ENCODE peak calls at places on chromosomes 7 and 10, in four cellular contexts. T is OCI-LY7, H is hepatocyte, P is MM.1S. X is an unnamed sample.

GRCh38 chr7:41222704-41223103 is 480.2 kb downstream of the INHBA start:
- DNase-seq in H (no peak), P (no peak), T (no peak), X (no peak)

GRCh38 chr7:95473276-95473985 is 12.3 kb upstream of the ASB4 start:
- DNase-seq in T (no peak), H (no peak), P (no peak), X (no peak)

GRCh38 chr10:83023647-83024046 is 1115.7 kb upstream of the GHITM start:
- DNase-seq in T (no peak), P (no peak), H (peak; percentile 6), X (no peak)

GRCh38 chr10:103928784-103929183 is 10.8 kb upstream of the STN1 start:
- DNase-seq in H (no peak), P (no peak), T (no peak), X (no peak)

GRCh38 chr10:66349726-66350125 is 576.1 kb upstream of the LRRTM3 start:
- DNase-seq in H (no peak), P (no peak), T (no peak), X (no peak)

GRCh38 chr7:71733108-71733870 is 601.3 kb downstream of the GALNT17 start:
- DNase-seq in H (peak; percentile 96), P (peak; percentile 86), T (peak; percentile 65), X (peak; percentile 89)

GRCh38 chr10:131344747-131345146 is 33.2 kb upstream of the TCERG1L start:
- DNase-seq in T (no peak), P (no peak), H (no peak), X (no peak)

GRCh38 chr7:80593869-80594587 is 44.4 kb upstream of the CD36 start:
- DNase-seq in H (no peak), P (no peak), T (no peak), X (no peak)

GRCh38 chr7:30359957-30360356 is 75.6 kb downstream of the ZNRF2 start:
- DNase-seq in P (no peak), H (no peak), T (no peak), X (no peak)

GRCh38 chr7:112462236-112462635 is 12.0 kb downstream of the IFRD1 start:
- DNase-seq in H (peak; percentile 50), P (no peak), T (no peak), X (no peak)

GRCh38 chr10:31622993-31623392 is 304.0 kb downstream of the ZEB1 start:
- DNase-seq in T (no peak), H (no peak), P (no peak), X (no peak)

GRCh38 chr10:50503661-50504320 is 120.0 kb downstream of the SGMS1 start:
- DNase-seq in H (no peak), P (no peak), T (no peak), X (no peak)

GRCh38 chr10:117699436-117700075 is 157.0 kb downstream of the EMX2 start:
- DNase-seq in T (no peak), H (no peak), P (no peak), X (no peak)

GRCh38 chr7:44799939-44800338 is 3.5 kb downstream of the PPIA start:
- DNase-seq in T (no peak), H (no peak), P (no peak), X (no peak)

GRCh38 chr7:44805950-44806349 is 9.5 kb downstream of the PPIA start:
- DNase-seq in H (no peak), T (no peak), P (no peak), X (no peak)

GRCh38 chr7:44798649-44799275 is 2.3 kb downstream of the PPIA start:
- DNase-seq in T (no peak), H (no peak), P (no peak), X (no peak)

GRCh38 chr7:44801890-44802289 is 5.4 kb downstream of the PPIA start:
- DNase-seq in T (no peak), H (no peak), P (no peak), X (no peak)

DNA sequence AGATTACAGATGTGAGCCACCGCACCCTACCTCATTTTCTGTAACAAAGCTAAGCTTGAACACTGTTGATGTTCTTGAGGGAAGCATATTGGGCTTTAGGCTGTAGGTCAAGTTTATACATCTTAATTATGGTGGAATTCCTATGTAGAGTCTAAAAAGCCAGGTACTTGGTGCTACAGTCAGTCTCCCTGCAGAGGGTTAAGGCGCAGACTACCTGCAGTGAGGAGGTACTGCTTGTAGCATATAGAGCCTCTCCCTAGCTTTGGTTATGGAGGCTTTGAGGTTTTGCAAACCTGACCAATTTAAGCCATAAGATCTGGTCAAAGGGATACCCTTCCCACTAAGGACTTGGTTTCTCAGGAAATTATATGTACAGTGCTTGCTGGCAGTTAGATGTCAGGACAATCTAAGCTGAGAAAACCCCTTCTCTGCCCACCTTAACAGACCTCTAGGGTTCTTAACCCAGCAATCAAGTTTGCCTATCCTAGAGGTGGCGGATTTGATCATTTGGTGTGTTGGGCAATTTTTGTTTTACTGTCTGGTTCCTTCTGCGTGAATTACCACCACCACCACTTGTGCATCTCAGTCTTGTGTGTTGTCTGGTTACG is 6.0 kb downstream of the PPIA start:
- DNase-seq in H (no peak), P (no peak), T (no peak), X (no peak)
- TF ChIP-seq EZH2phosphoT487 in H (no peak), P (no peak), T (no peak), X (no peak)

GRCh38 chr10:48507933-48508830 is 96.7 kb downstream of the ARHGAP22 start:
- DNase-seq in P (no peak), T (no peak), H (no peak), X (no peak)
- TF ChIP-seq EZH2phosphoT487 in P (no peak), T (no peak), H (no peak), X (no peak)

DNA sequence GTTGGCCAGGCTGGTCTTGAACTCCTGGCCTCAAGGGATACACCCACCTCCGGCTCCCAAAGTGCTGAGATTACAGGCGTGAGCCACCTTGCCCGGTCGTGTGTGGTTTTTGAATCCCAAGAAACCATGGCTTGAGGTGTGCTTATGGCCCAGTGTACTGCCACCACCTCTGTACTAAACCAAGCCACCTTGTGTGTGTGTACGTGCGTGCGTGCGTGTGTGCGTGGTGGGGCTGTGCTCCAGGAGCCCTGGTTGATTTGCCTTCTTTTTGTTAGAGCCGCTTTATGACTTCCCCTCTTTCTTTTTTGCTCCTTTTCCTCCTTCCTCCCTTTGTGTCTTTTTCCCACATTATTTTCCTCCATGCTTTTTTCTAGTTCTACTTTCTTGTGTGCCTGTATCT is 121.4 kb downstream of the CAMK1D start:
- DNase-seq in P (no peak), T (no peak), H (no peak), X (no peak)
- TF ChIP-seq EZH2phosphoT487 in P (no peak), T (no peak), H (no peak), X (no peak)

GRCh38 chr10:88216976-88217375 is 353.6 kb downstream of the PTEN start:
- DNase-seq in H (no peak), T (peak; percentile 62), P (no peak), X (no peak)
- TF ChIP-seq EZH2phosphoT487 in H (no peak), T (no peak), P (no peak), X (no peak)

DNA sequence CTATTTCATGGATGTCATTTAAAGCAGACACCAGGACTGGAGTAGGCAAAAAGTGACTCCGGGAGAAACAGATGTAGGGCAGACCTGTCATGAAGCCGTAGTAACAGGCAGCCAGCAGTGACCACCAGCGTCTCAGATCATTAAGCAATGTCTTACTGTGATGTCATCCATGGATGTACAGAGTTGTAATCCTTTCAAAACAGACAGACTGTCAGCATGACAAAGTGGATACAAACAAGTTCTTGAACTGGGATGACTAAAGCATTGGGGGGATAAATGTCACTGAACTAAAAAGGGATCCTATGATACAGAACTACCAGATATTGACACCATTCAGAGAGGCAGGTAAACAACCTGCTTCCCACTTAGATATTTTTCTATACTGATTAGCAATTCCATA is 675.5 kb downstream of the PARD3 start:
- DNase-seq in P (no peak), H (no peak), T (no peak), X (no peak)
- TF ChIP-seq EZH2phosphoT487 in P (no peak), H (no peak), T (no peak), X (no peak)

DNA sequence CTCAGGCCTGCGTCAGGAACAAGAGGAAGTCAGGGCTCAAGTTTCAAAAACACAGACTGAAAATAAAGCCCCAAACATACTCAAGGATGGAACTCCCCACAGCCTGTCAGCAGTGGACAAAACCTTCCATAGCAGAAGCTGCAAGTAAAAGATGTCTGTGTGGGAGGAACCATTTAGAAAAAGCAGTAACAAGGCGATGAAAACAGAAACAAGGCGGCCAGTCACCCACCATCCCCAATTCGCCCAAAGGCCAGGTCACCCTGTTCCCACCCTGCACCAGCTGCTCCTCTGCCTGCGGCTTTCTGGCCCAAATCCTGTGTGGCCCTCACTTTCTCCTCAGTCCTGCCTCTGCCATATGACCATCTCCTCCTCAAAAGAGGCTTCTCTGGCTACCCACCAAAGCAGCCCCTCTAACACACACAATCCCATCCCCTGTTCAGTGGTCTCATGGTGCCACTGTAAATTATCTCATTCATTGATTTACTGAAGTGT is 27.8 kb downstream of the KCNMA1 start:
- DNase-seq in P (peak; percentile 60), T (no peak), H (peak; percentile 19), X (no peak)
- TF ChIP-seq EZH2phosphoT487 in P (no peak), T (no peak), H (no peak), X (no peak)

GRCh38 chr10:26951650-26952049 is 90.9 kb upstream of the ABI1 start:
- DNase-seq in P (no peak), H (no peak), T (no peak), X (no peak)

GRCh38 chr10:26950934-26951333 is 90.2 kb upstream of the ABI1 start:
- DNase-seq in H (no peak), P (no peak), T (no peak), X (no peak)

GRCh38 chr10:26944261-26944882 is 83.6 kb upstream of the ABI1 start:
- DNase-seq in T (peak; percentile 18), H (no peak), P (no peak), X (no peak)

GRCh38 chr10:26952094-26952493 is 91.3 kb upstream of the ABI1 start:
- DNase-seq in H (no peak), P (no peak), T (no peak), X (no peak)

GRCh38 chr10:26946103-26946907 is 85.5 kb upstream of the ABI1 start:
- DNase-seq in T (no peak), P (no peak), H (no peak), X (no peak)
- TF ChIP-seq EZH2phosphoT487 in T (no peak), P (no peak), H (no peak), X (no peak)

GRCh38 chr7:109964780-109965179 is 1126.1 kb upstream of the LRRN3 start:
- DNase-seq in H (no peak), T (no peak), P (no peak), X (no peak)
- TF ChIP-seq EZH2phosphoT487 in H (no peak), T (no peak), P (no peak), X (no peak)